ENCODE peak calls at places on chromosome 1, in five cellular contexts. Q is AG09309, E is Caco-2, F is GM23338, N is OCI-LY7. U is an unnamed sample.

GRCh38 chr1:246497331-246497915 is 9.7 kb downstream of the SMYD3 start:
- DNase-seq in Q (peak), E (no peak), F (peak), N (peak), U (peak)

GRCh38 chr1:210321131-210321530 is 7.6 kb upstream of the HHAT start:
- DNase-seq in Q (no peak), E (no peak), F (no peak), N (no peak), U (no peak)

GRCh38 chr1:201937624-201938212 is 8.6 kb downstream of the LMOD1 start:
- DNase-seq in Q (peak), E (no peak), F (no peak), N (no peak), U (peak)

GRCh38 chr1:204043680-204044079 is 29.2 kb upstream of the SOX13 start:
- DNase-seq in Q (no peak), E (no peak), F (no peak), N (no peak), U (no peak)

GRCh38 chr1:219294251-219294650 is 120.6 kb downstream of the LYPLAL1 start:
- DNase-seq in Q (no peak), E (no peak), F (no peak), N (no peak), U (no peak)

GRCh38 chr1:215290018-215290417 is 207.5 kb downstream of the KCNK2 start:
- DNase-seq in Q (peak), E (no peak), F (no peak), N (no peak), U (no peak)

GRCh38 chr1:46456411-46456963 is 33.1 kb upstream of the DMBX1 start:
- DNase-seq in Q (no peak), E (no peak), F (peak), N (no peak), U (no peak)

GRCh38 chr1:91537281-91538069 is 36.8 kb downstream of the CDC7 start:
- DNase-seq in Q (peak), E (no peak), F (no peak), N (no peak), U (no peak)

GRCh38 chr1:113135460-113135859 is 62.5 kb downstream of the LRIG2 start:
- DNase-seq in Q (no peak), E (no peak), F (no peak), N (no peak), U (no peak)

GRCh38 chr1:60133848-60134247 is 60.3 kb upstream of the C1orf87 start:
- DNase-seq in Q (peak), E (no peak), F (no peak), N (no peak), U (peak)

GRCh38 chr1:19974822-19975416 is 4.5 kb downstream of the PLA2G2A start:
- DNase-seq in Q (peak), E (peak), F (peak), N (peak), U (peak)

GRCh38 chr1:243475966-243476365 is 220.1 kb downstream of the SDCCAG8 start:
- DNase-seq in Q (no peak), E (no peak), F (peak), N (no peak), U (no peak)

GRCh38 chr1:66752671-66753371 is 562 bp downstream of the DYNLT5 start:
- DNase-seq in Q (no peak), E (no peak), F (no peak), N (no peak), U (no peak)

GRCh38 chr1:41359211-41360073 is 1.8 kb upstream of the FOXO6 start:
- DNase-seq in Q (peak), E (no peak), F (no peak), N (no peak), U (no peak)

GRCh38 chr1:22527555-22528296 is 35.6 kb upstream of the EPHA8 start:
- DNase-seq in Q (no peak), E (no peak), F (peak), N (no peak), U (no peak)

GRCh38 chr1:47870946-47871750 is 126.0 kb downstream of the TRABD2B start:
- DNase-seq in Q (no peak), E (no peak), F (no peak), N (no peak), U (no peak)

GRCh38 chr1:3432306-3432705 is 22.2 kb upstream of the ARHGEF16 start:
- DNase-seq in Q (no peak), E (no peak), F (no peak), N (no peak), U (no peak)

DNA sequence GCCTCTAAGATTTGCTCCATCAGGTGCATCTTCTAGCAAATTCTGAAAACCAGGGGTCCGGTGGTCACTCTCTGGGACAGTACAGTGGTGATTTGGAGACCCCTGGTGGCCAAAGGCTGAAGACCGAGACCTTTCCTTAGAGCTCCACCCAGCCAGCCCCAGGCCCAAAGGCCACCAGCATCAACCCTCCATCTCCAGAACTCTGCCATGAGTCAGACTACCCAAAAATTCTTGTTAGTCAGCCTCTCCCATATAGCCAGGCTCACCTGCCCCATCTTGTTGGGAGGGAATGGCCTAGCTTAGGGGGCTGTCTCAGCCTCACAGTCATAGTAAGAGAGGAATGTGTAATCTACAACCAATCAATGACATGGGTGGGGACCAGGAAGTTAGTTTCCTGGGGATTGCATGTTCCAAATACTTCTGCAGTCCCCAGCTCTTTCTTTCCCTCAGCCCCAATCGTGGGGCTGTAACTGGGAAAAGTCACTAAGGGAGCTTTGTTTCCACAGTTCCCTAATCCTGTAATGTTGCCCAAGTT is 9.8 kb upstream of the COL8A2 start:
- DNase-seq in Q (no peak), E (peak), F (peak), N (peak), U (no peak)
- TF ChIP-seq CTCF in Q (peak), E (peak), F (peak), N (peak), U (peak)

GRCh38 chr1:31032266-31032665 is 33.3 kb downstream of the PUM1 start:
- DNase-seq in Q (no peak), E (no peak), F (no peak), N (no peak), U (no peak)

GRCh38 chr1:31029031-31029430 is 36.5 kb downstream of the PUM1 start:
- DNase-seq in Q (no peak), E (no peak), F (no peak), N (no peak), U (no peak)

GRCh38 chr1:31031330-31032143 is 34.0 kb downstream of the PUM1 start:
- DNase-seq in Q (no peak), E (no peak), F (peak), N (no peak), U (no peak)

GRCh38 chr1:31033573-31033972 is 31.9 kb downstream of the PUM1 start:
- DNase-seq in Q (no peak), E (peak), F (peak), N (no peak), U (no peak)

DNA sequence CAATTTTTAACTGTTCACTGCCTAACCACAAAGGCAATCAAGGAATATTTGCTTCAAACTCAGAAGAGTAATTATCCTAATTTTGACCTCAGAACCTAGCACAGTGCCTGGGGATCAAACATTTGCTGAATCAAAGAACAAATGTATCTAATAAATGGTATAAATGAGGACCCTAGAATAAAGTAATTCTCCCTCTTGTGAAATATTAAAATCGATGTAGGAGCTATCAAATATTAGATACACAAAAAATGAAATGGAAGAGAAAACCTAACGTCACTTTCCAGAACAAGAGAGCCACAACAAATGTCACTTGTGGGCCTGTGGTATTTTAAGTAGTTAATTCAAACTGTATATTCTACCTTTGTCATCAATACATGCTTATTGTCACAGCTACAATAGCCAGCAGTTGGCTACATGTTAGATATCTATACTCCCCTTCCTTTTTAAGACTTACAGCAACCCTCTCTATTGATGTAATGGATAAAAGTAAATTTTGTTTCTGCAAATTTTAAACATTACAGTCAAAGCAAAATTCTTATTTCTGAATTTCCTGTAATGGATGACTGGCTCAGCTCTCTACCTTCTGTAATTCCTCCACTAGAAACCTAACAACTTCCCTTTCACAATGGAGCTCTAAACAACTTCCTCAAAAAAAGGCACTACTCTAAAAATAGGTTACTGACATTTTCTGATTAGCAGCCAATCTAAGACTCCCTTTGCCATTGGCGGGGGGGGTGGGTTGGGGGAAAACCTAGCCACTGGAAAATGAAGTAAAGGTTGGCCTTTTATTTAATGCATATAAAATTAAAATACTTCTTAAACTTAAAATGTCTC is 37.6 kb downstream of the PUM1 start:
- DNase-seq in Q (no peak), E (no peak), F (no peak), N (peak), U (no peak)
- H3K4me3 ChIP-seq in Q (no peak), E (no peak), F (no peak), N (peak), U (no peak)

GRCh38 chr1:151292207-151293030 is 10.3 kb downstream of the ZNF687 start:
- DNase-seq in Q (no peak), E (no peak), F (peak), N (no peak), U (no peak)
- TF ChIP-seq CTCF in Q (peak), E (no peak), F (no peak), N (no peak), U (no peak)

DNA sequence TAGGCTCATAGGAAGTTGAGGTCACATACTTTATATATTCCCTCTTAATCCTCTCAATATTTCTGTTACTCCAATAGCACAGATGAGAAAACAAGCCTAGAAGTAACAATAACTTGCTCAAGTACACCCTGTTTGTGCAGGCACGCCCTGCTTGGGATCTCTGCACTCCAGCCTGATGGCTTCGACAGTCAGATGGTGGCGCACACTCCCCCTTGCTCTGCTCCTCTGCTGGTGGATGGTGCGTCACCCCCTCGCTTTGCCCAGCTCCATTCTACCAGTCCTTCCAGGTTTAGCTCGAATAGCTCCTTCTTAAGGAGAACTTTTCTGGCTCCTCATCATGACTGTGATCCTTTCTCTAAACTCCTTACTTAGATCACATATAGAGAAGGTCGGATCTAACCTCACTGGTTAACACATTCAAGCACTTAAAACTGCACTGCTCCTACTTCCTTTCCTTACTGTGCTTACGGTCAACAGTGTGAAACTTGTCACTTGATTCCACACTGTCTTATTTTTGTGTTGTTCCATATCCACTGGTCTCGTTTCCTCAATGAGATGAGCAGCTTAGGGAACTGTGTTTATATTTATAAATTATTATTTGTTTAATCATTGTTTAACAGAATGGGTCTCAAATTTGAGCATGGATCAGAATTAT is 3.0 kb downstream of the TSPAN2 start:
- DNase-seq in Q (no peak), E (no peak), F (no peak), N (no peak), U (no peak)
- H3K4me3 ChIP-seq in Q (no peak), E (no peak), F (no peak), N (no peak), U (no peak)

DNA sequence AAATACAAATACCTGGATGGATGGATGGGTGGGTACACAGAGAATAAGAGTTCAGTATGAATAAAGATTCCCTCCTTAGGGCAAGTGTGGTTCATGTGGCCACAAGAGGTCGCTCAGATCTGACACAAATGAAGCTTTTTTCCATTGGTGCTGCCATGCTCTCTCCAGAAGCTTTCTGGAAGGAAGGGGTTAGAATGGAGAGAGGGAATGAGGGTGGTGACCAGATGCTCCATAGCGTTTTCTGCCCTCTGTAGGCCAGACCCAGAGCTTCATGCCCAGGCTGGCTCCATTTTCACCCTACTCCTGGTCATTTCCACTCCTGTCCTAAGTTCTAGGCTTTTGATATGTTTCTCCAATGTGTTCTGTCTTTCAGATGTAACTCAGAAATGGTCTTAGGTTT is 3.3 kb upstream of the FCRL6 start:
- DNase-seq in Q (peak), E (peak), F (peak), N (peak), U (peak)
- TF ChIP-seq CTCF in Q (peak), E (peak), F (peak), N (peak), U (peak)